ENCODE peak calls at places on chromosomes 2 and 18, in seven cellular contexts. M is HFF-Myc, K is glutamatergic neuron, E is HCT116, H is A549, R is nephron progenitor cell, I is fibroblast of lung. J is an unnamed sample.

GRCh38 chr2:218014706-218015685 is 12.2 kb upstream of the TNS1 start:
- DNase-seq in M (no peak), K (no peak), E (no peak), H (no peak), R (no peak), I (peak; percentile 23), J (no peak)

GRCh38 chr18:24763765-24764548 is 303.5 kb downstream of the HRH4 start:
- DNase-seq in M (no peak), K (no peak), E (no peak), H (no peak), R (no peak), I (peak; percentile 43), J (no peak)

GRCh38 chr2:225100856-225101294 is 58.6 kb upstream of the DOCK10 start:
- DNase-seq in M (peak; percentile 79), K (no peak), E (peak; percentile 48), H (peak; percentile 71), R (no peak), I (peak; percentile 87), J (no peak)

GRCh38 chr2:9473985-9474360 is 378 bp upstream of the IAH1 start:
- DNase-seq in M (no peak), K (peak; percentile 54), E (no peak), H (no peak), R (peak; percentile 23), I (no peak), J (peak; percentile 85)

GRCh38 chr2:174527101-174527721 is 40.4 kb upstream of the GPR155 start:
- DNase-seq in M (no peak), K (no peak), E (no peak), H (no peak), R (no peak), I (no peak), J (no peak)

GRCh38 chr2:144812288-144812687 is 292.4 kb upstream of the ZEB2 start:
- DNase-seq in M (no peak), K (no peak), E (no peak), H (no peak), R (no peak), I (no peak), J (no peak)

GRCh38 chr2:139867601-139868226 is 1087.5 kb upstream of the NXPH2 start:
- DNase-seq in M (no peak), K (no peak), E (no peak), H (no peak), R (no peak), I (no peak), J (no peak)

GRCh38 chr2:231691251-231691772 is 17.0 kb upstream of the PTMA start:
- DNase-seq in M (no peak), K (no peak), E (no peak), H (no peak), R (no peak), I (no peak), J (no peak)

GRCh38 chr18:31626409-31626808 is 34.7 kb downstream of the TTR start:
- DNase-seq in M (no peak), K (no peak), E (no peak), H (no peak), R (no peak), I (no peak), J (no peak)
- TF ChIP-seq CTCF in M (no peak), K (no peak), E (peak; percentile 5), H (no peak), R (no peak), I (no peak), J (no peak)

GRCh38 chr18:9403795-9404564 is 69.4 kb downstream of the TWSG1 start:
- DNase-seq in M (no peak), K (no peak), E (no peak), H (no peak), R (no peak), I (no peak), J (no peak)
- TF ChIP-seq CTCF in M (no peak), K (no peak), E (peak; percentile 15), H (no peak), R (no peak), I (no peak), J (no peak)

GRCh38 chr2:220159738-220160137 is 532.3 kb downstream of the SLC4A3 start:
- DNase-seq in M (no peak), K (no peak), E (no peak), H (no peak), R (no peak), I (no peak), J (no peak)

GRCh38 chr2:220148849-220149248 is 521.4 kb downstream of the SLC4A3 start:
- DNase-seq in M (no peak), K (no peak), E (no peak), H (no peak), R (no peak), I (no peak), J (no peak)

GRCh38 chr2:220157312-220157711 is 529.9 kb downstream of the SLC4A3 start:
- DNase-seq in M (no peak), K (no peak), E (no peak), H (no peak), R (no peak), I (no peak), J (no peak)

GRCh38 chr2:220152281-220152680 is 524.9 kb downstream of the SLC4A3 start:
- DNase-seq in M (no peak), K (no peak), E (no peak), H (no peak), R (no peak), I (no peak), J (no peak)

DNA sequence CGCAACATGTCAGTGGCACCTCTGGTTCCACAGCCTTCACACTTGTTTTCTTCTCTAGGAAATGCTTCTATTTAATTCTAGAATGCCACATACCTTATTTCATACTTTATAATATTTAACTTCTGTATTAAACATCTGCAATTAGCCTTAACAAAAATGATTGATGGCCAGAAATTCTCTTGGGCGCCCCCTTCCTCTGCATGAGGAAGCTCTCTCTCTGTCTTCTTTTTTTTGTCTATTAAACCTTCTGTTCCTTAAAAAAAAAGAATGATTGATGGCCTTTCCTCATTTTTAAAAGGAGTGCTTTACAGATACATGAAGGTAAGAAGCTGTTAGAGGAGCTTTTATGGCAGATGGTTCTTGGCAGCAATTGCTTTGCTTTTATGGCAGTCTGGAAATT is 526.8 kb downstream of the SLC4A3 start:
- DNase-seq in M (no peak), K (no peak), E (no peak), H (no peak), R (no peak), I (no peak), J (no peak)
- TF ChIP-seq CTCF in M (peak; percentile 12), K (peak; percentile 22), E (peak; percentile 47), H (peak; percentile 15), R (peak; percentile 35), I (no peak), J (no peak)

DNA sequence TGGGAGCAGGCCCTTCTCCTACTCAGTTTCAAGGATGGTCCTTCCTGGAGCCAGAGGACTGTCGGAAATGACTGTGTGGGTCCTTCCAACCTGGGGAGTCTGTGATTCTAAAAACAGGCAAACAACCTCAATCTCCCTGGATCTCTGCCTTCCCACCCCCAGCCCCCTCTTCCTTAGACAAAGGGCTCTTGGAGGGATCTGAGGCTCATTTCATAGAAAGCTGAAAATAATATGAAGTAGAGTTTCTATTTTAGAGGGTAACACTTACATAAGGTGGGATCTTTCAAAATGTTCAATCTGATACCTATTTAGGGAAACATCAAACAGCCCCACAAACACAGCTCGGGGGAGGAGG is 69.4 kb downstream of the RHOB start:
- DNase-seq in M (no peak), K (no peak), E (no peak), H (no peak), R (no peak), I (no peak), J (no peak)
- TF ChIP-seq CTCF in M (no peak), K (no peak), E (no peak), H (no peak), R (no peak), I (no peak), J (no peak)

DNA sequence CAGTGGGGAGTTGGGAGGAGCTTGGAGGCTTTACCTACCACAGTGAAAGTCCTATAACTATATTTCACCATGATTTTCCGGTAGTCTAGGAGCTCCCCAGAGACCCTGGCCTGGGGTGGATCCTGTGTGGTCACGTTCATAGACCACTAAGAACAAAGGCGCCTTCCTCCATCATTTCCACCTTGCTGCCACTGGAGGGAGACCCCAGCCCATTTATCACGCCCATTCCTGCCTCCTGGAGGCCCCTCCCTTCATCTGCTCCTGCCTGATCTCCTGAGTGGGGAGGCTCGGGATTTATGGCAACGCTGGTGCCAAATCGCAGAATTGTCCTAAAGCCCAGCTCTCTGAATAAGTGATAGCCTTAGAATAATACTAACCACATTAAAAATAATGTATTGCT is 507.6 kb upstream of the SPHKAP start:
- DNase-seq in M (no peak), K (peak; percentile 79), E (no peak), H (no peak), R (peak; percentile 69), I (peak; percentile 38), J (no peak)
- TF ChIP-seq CTCF in M (peak; percentile 48), K (peak; percentile 71), E (no peak), H (no peak), R (peak; percentile 64), I (peak; percentile 29), J (no peak)